ENCODE peak calls at places on chromosomes 16 and 17, in ten cellular contexts. J is fibroblast of lung, F is thoracic aorta, D is AG09319, Z is HFF-Myc, U is AG09309, X is tibial artery, L is astrocyte of the spinal cord, Y is testis, O is upper lobe of right lung. G is an unnamed sample.

GRCh38 chr16:86242244-86243122 is 267.8 kb upstream of the FOXF1 start:
- DNase-seq in X (no peak), D (no peak), Y (no peak), F (no peak), U (no peak), L (no peak), J (no peak), O (no peak), Z (no peak), G (no peak)

GRCh38 chr16:22424161-22424937 is 49.9 kb upstream of the CDR2 start:
- DNase-seq in J (peak), D (peak), Z (no peak), X (peak), O (no peak), L (no peak), Y (peak), F (peak), U (no peak), G (peak)

GRCh38 chr17:12618557-12618956 is 47.1 kb upstream of the MYOCD start:
- DNase-seq in J (peak), U (no peak), O (no peak), D (no peak), F (no peak), L (peak), Y (no peak), Z (no peak), X (no peak), G (peak)

GRCh38 chr16:66650707-66651473 is 45.7 kb downstream of the CMTM4 start:
- DNase-seq in Y (peak), D (peak), Z (peak), J (peak), L (peak), F (peak), X (peak), O (peak), U (no peak), G (peak)

GRCh38 chr16:53664724-53665345 is 38.8 kb downstream of the RPGRIP1L start:
- DNase-seq in D (peak), Y (peak), J (peak), Z (peak), F (no peak), X (peak), L (peak), O (no peak), U (peak), G (peak)

GRCh38 chr17:19389386-19389785 is 2.4 kb upstream of the MFAP4 start:
- DNase-seq in U (no peak), Z (no peak), D (no peak), J (no peak), L (no peak), O (no peak), Y (no peak), F (no peak), X (no peak), G (no peak)

GRCh38 chr17:18187226-18187625 is 3.6 kb downstream of the ALKBH5 start:
- DNase-seq in D (no peak), Z (no peak), Y (no peak), L (no peak), O (no peak), X (no peak), U (no peak), F (no peak), J (no peak), G (no peak)

GRCh38 chr16:30606004-30606403 is 4.2 kb downstream of the ZNF689 start:
- DNase-seq in Z (no peak), D (no peak), O (no peak), U (no peak), J (no peak), L (no peak), F (no peak), X (no peak), Y (no peak), G (no peak)

GRCh38 chr17:40809721-40810421 is 10.1 kb upstream of the KRT28 start:
- DNase-seq in Z (no peak), J (no peak), U (no peak), L (no peak), F (no peak), D (no peak), Y (no peak), O (no peak), X (no peak), G (no peak)

GRCh38 chr17:80890551-80890930 is 101.1 kb upstream of the CHMP6 start:
- DNase-seq in Y (no peak), L (no peak), Z (no peak), O (no peak), D (no peak), J (no peak), X (no peak), F (no peak), U (no peak), G (no peak)

GRCh38 chr17:49646391-49647255 is 31.3 kb downstream of the SPOP start:
- DNase-seq in X (peak), L (peak), J (peak), D (no peak), F (no peak), U (no peak), Y (no peak), O (no peak), Z (peak), G (peak)
- TF ChIP-seq CTCF in X (no peak), L (no peak), J (no peak), D (no peak), F (no peak), U (no peak), Y (no peak), O (no peak), Z (no peak), G (no peak)

DNA sequence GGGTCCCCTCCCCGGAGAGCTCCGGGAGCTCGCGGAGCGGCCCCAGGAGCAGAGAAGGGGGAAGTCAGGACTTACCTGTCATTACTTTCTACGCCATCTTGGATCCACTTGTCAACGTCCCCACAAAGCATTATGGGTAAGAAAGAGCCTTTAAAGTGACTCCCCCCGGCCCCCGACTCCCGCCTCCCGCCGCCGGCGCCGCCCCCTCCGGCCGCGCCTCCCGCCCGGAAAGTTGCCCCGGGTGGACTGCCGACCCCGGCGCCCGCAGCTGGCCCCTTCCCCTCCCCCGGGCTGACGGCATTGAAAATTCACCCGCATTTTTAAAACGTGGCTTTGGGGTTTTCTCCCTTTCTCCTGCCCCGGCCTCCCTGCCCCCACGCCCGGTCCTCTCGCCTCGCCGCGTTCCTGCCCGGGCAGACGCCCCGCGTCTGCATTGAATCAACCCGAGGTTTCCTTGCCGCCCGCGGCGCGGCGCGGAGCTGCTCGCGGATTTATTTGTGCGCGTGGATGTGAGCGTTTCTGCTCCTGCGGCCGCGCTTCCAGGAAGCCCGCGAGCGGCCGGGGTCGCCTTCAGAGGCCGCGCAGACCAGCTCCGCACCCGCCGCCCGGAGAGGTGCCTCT is at the start of gene HELZ:
- DNase-seq in Y (peak), L (peak), J (peak), O (peak), D (peak), U (no peak), F (no peak), Z (peak), X (peak), G (peak)
- TF ChIP-seq CTCF in Y (no peak), L (no peak), J (no peak), O (no peak), D (no peak), U (no peak), F (no peak), Z (no peak), X (no peak), G (no peak)

GRCh38 chr17:71118039-71118438 is 948.7 kb downstream of the KCNJ2 start:
- DNase-seq in O (no peak), Y (no peak), Z (no peak), L (peak), D (no peak), X (no peak), U (no peak), J (peak), F (no peak), G (peak)
- TF ChIP-seq CTCF in O (peak), Y (no peak), Z (peak), L (peak), D (no peak), X (peak), U (no peak), J (no peak), F (no peak), G (no peak)

GRCh38 chr17:15398291-15398690 is 56.9 kb upstream of the TEKT3 start:
- DNase-seq in F (no peak), Y (no peak), L (peak), O (no peak), X (no peak), D (no peak), J (peak), Z (peak), U (no peak), G (peak)

GRCh38 chr17:15398736-15399331 is 57.4 kb upstream of the TEKT3 start:
- DNase-seq in X (no peak), J (peak), Z (no peak), U (no peak), D (no peak), L (peak), O (no peak), F (no peak), Y (no peak), G (peak)

GRCh38 chr17:15403276-15403939 is 62.0 kb upstream of the TEKT3 start:
- DNase-seq in U (no peak), X (no peak), L (no peak), D (no peak), Y (no peak), F (no peak), J (no peak), O (no peak), Z (no peak), G (peak)

GRCh38 chr17:15397605-15398004 is 56.2 kb upstream of the TEKT3 start:
- DNase-seq in F (no peak), U (no peak), X (no peak), O (no peak), Z (no peak), L (no peak), Y (no peak), D (no peak), J (peak), G (no peak)

DNA sequence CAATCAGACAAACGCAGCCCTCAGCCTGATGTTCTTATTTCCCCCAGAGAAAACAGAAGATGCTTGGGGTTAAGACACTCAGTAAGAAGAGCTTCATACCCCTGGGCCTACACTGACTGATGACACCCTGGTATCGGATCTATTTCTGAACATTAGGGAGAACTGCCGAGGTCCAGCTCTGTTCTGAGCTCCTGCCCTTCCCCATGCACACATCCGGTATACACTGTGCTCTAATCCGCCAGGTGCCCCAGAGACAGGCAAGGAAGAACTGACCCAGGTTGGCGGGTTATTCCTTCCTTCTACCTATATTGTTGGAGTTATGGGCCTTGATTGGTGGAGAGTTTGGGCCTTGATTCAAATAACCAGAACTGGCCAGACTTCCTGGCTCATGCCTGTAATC is 58.0 kb upstream of the TEKT3 start:
- DNase-seq in F (no peak), D (no peak), L (no peak), Z (no peak), J (no peak), X (no peak), Y (no peak), O (no peak), U (no peak), G (no peak)
- TF ChIP-seq CTCF in F (no peak), D (no peak), L (no peak), Z (no peak), J (no peak), X (no peak), Y (no peak), O (no peak), U (no peak), G (no peak)

GRCh38 chr16:71723537-71724319 is 773 bp downstream of the PHLPP2 start:
- DNase-seq in X (peak), F (peak), O (peak), Y (peak), U (no peak), D (no peak), Z (no peak), L (peak), J (peak), G (peak)
- TF ChIP-seq CTCF in X (peak), F (no peak), O (peak), Y (no peak), U (no peak), D (no peak), Z (no peak), L (no peak), J (no peak), G (no peak)